ENCODE peak calls at places on chromosomes 7 and 10, in eight cellular contexts. G is Karpas-422, V is PC-3, N is brain microvascular endothelial cell, U is neural progenitor cell, Y is HCT116, X is heart left ventricle, P is left ventricle myocardium inferior. B is an unnamed sample.

GRCh38 chr7:105648561-105649401 is 67.5 kb upstream of the EFCAB10 start:
- DNase-seq in Y (peak; percentile 41), N (no peak), U (peak; percentile 57), X (no peak), V (peak; percentile 99), G (peak; percentile 20), P (no peak), B (no peak)

GRCh38 chr7:92527300-92528187 is 776 bp downstream of the PEX1 start:
- DNase-seq in X (peak; percentile 36), V (peak; percentile 66), N (peak; percentile 48), Y (peak; percentile 37), U (peak; percentile 80), P (peak; percentile 31), G (peak; percentile 87), B (peak; percentile 72)

GRCh38 chr10:48974757-48975156 is 35.1 kb upstream of the LRRC18 start:
- DNase-seq in Y (no peak), X (no peak), U (no peak), P (no peak), V (no peak), G (no peak), N (no peak), B (no peak)

GRCh38 chr10:14692344-14693199 is 82.1 kb downstream of the FAM107B start:
- DNase-seq in P (no peak), Y (no peak), G (no peak), V (no peak), U (no peak), N (no peak), X (no peak), B (no peak)

GRCh38 chr7:139692723-139693122 is 85.1 kb downstream of the HIPK2 start:
- DNase-seq in Y (no peak), G (no peak), U (peak; percentile 39), V (no peak), X (no peak), P (no peak), N (no peak), B (peak; percentile 14)

GRCh38 chr7:102431617-102432298 is 1.6 kb upstream of the ORAI2 start:
- DNase-seq in Y (no peak), V (peak; percentile 62), U (no peak), G (peak; percentile 55), N (no peak), X (no peak), P (no peak), B (peak; percentile 42)

GRCh38 chr10:34792881-34793280 is 22.2 kb downstream of the PARD3 start:
- DNase-seq in P (no peak), X (no peak), G (no peak), N (no peak), U (no peak), V (no peak), Y (no peak), B (peak; percentile 32)

GRCh38 chr7:134083766-134084487 is 43.2 kb upstream of the LRGUK start:
- DNase-seq in G (no peak), U (no peak), Y (no peak), X (no peak), N (peak; percentile 15), P (no peak), V (peak; percentile 38), B (no peak)

GRCh38 chr7:94382746-94383145 is 11.9 kb upstream of the COL1A2 start:
- DNase-seq in P (no peak), V (peak; percentile 95), U (no peak), Y (no peak), X (no peak), G (no peak), N (no peak), B (no peak)

GRCh38 chr10:22245567-22245966 is 27.8 kb upstream of the EBLN1 start:
- DNase-seq in N (no peak), G (no peak), Y (no peak), U (peak; percentile 8), X (no peak), V (peak; percentile 51), P (no peak), B (no peak)

GRCh38 chr7:135647755-135648154 is 14.6 kb upstream of the STMP1 start:
- DNase-seq in Y (no peak), P (no peak), G (no peak), N (no peak), X (no peak), V (no peak), U (no peak), B (no peak)

GRCh38 chr10:59894114-59894513 is 12.2 kb downstream of the CCDC6 start:
- DNase-seq in X (peak; percentile 55), G (no peak), N (peak; percentile 42), V (peak; percentile 96), P (no peak), Y (no peak), U (no peak), B (no peak)

GRCh38 chr7:108497082-108497725 is 28.7 kb downstream of the PNPLA8 start:
- DNase-seq in P (no peak), U (peak; percentile 62), V (peak; percentile 74), N (peak; percentile 60), X (peak; percentile 22), Y (peak; percentile 40), G (peak; percentile 92), B (peak; percentile 47)

GRCh38 chr7:70416611-70417010 is 715.3 kb upstream of the GALNT17 start:
- DNase-seq in X (no peak), V (no peak), G (peak; percentile 94), N (no peak), P (no peak), Y (no peak), U (no peak), B (no peak)
- H3K4me3 ChIP-seq in X (no peak overlapping the region), V (no peak overlapping the region), G (peak overlapping the region; percentile 32), N (no peak overlapping the region), P (no peak overlapping the region), Y (no peak overlapping the region), U (no peak overlapping the region), B (no peak overlapping the region)

DNA sequence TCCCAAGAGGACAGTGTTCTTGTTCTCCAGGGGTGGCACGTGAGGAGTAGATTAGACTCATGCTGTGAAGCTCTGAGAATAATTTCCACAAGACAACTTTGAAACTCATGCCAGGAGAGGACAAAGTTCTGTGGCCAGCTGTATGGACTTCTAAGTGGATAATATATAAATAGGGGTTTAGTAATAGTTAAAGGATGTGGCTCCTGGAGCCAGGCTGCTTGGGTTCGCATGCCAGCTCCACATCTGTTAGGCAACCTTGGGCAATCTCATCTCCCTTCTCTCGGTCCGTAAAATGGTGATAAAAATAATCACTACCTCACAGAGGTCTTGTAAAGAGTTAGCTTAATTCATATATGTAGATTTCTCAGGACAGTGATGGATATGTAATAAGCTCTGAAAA is 35.8 kb downstream of the ACSL5 start:
- DNase-seq in Y (no peak), N (no peak), V (no peak), P (no peak), G (no peak), U (no peak), X (no peak), B (no peak)
- H3K36me3 ChIP-seq in Y (peaks cover 78% of the 10 kb centered on the region), N (no peaks in the 10 kb centered on the region), V (no peaks in the 10 kb centered on the region), P (peaks cover 8% of the 10 kb centered on the region), G (peaks cover 40% of the 10 kb centered on the region), U (no peaks in the 10 kb centered on the region), X (no peaks in the 10 kb centered on the region), B (no peaks in the 10 kb centered on the region)

GRCh38 chr10:101294109-101294508 is 59.9 kb upstream of the BTRC start:
- DNase-seq in Y (no peak), G (no peak), V (no peak), U (no peak), X (no peak), N (no peak), P (no peak), B (no peak)

GRCh38 chr10:101291254-101292193 is 62.3 kb upstream of the LBX1 start:
- DNase-seq in X (peak; percentile 62), G (peak; percentile 56), N (peak; percentile 12), Y (no peak), P (peak; percentile 63), V (peak; percentile 19), U (peak; percentile 94), B (peak; percentile 94)

GRCh38 chr10:101290415-101290814 is 61.2 kb upstream of the LBX1 start:
- DNase-seq in G (no peak), U (no peak), N (no peak), V (no peak), Y (no peak), X (no peak), P (no peak), B (no peak)

GRCh38 chr10:101293007-101293723 is 60.8 kb upstream of the BTRC start:
- DNase-seq in P (no peak), X (peak; percentile 25), U (peak; percentile 53), N (no peak), G (no peak), V (no peak), Y (no peak), B (peak; percentile 69)

GRCh38 chr10:101292194-101293006 is 61.6 kb upstream of the BTRC start:
- DNase-seq in X (peak; percentile 29), N (no peak), P (peak; percentile 34), U (peak; percentile 61), Y (no peak), G (no peak), V (no peak), B (peak; percentile 74)
- H3K27me3 ChIP-seq in X (peaks cover 6% of the 10 kb centered on the region), N (peaks cover 49% of the 10 kb centered on the region), P (peaks cover 96% of the 10 kb centered on the region), U (peaks cover 100% of the 10 kb centered on the region), Y (no peaks in the 10 kb centered on the region), G (no peaks in the 10 kb centered on the region), V (no peaks in the 10 kb centered on the region), B (peaks cover 77% of the 10 kb centered on the region)

GRCh38 chr10:32946108-32946507 is 11.9 kb downstream of the ITGB1 start:
- DNase-seq in V (peak; percentile 73), X (no peak), P (no peak), Y (no peak), G (no peak), U (no peak), N (no peak), B (no peak)

GRCh38 chr10:32942081-32942480 is 15.9 kb downstream of the ITGB1 start:
- DNase-seq in V (no peak), P (no peak), G (no peak), Y (no peak), X (no peak), N (no peak), U (no peak), B (no peak)

GRCh38 chr10:32943395-32943794 is 14.6 kb downstream of the ITGB1 start:
- DNase-seq in X (no peak), G (no peak), N (no peak), P (no peak), U (no peak), Y (no peak), V (no peak), B (no peak)

GRCh38 chr10:32941357-32941756 is 16.7 kb downstream of the ITGB1 start:
- DNase-seq in N (no peak), P (no peak), V (no peak), G (no peak), Y (no peak), U (no peak), X (no peak), B (no peak)

DNA sequence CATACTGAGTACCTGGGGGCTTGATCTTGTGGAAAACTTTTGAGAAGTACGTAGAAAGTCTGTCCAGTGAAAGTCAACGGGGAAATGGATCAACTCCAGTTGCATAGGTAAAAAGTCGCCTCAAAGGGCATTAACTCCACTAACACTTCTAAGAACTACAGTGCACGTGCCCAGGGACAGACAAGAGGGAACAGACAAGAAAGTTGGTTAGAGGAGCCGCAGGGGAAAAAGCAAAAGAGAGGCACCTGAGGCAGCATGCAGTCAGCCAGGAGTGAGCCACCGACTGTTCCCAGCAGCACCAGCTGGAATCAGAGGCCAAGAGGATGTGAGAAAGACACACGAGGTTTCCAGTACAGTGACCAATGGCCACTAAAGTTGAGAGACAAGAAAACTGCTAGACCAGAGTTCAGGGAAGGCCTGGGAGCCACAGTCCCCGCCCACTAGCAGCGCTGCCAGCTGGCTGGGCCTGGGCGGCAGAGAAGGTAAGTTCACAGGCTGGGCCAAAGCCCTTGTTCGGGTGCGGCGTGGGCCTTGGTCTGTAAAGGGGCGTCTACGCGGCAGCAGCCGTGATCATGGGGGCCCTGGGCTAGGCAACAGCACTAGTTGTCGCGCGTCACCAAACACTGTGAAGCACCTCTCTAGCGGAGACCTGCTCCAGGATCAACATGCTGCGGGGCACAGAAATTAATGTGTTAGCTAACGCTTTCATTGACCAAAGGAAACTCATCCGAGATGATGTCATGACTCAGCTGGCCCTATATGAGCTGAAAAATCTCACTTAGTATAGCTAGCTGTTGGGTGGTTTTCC is 14.0 kb downstream of the ITGB1 start:
- DNase-seq in U (peak; percentile 35), N (no peak), G (no peak), V (no peak), X (no peak), P (peak; percentile 24), Y (no peak), B (peak; percentile 36)
- H3K4me3 ChIP-seq in U (no peak overlapping the region), N (no peak overlapping the region), G (no peak overlapping the region), V (no peak overlapping the region), X (no peak overlapping the region), P (no peak overlapping the region), Y (no peak overlapping the region), B (no peak overlapping the region)

B was measured in H7.